ENCODE peak calls at places on chromosome 13, in five cellular contexts. One of them, this sample, is unnamed.

GRCh38 chr13:110636701-110637201 is 21.4 kb downstream of the NAXD start:
- ATAC-seq in activated naive CD8-positive, alpha-beta T cell treated with anti-CD3 and anti-CD28 coated beads, Interleukin-2, amount 10 ng/mL, durations not matched to agents 7 days and 5 days: no peak
- ATAC-seq in right lobe of liver: no peak
- ATAC-seq in left lung: no peak
- ATAC-seq in natural killer cell treated with Interleukin-12 subunit alpha and Interleukin-12 subunit beta and Interleukin-15 and Interleukin-18, amount 100 ng/mL, for 72 hours: no peak
- ATAC-seq in this sample: no peak

GRCh38 chr13:91719033-91719432 is 320.6 kb downstream of the GPC5 start:
- ATAC-seq in activated naive CD8-positive, alpha-beta T cell treated with anti-CD3 and anti-CD28 coated beads, Interleukin-2, amount 10 ng/mL, durations not matched to agents 7 days and 5 days: no peak
- ATAC-seq in right lobe of liver: peak; percentile 76
- ATAC-seq in left lung: no peak
- ATAC-seq in natural killer cell treated with Interleukin-12 subunit alpha and Interleukin-12 subunit beta and Interleukin-15 and Interleukin-18, amount 100 ng/mL, for 72 hours: no peak
- ATAC-seq in this sample: no peak

GRCh38 chr13:24618219-24618955 is 61.8 kb upstream of the ATP12A start:
- ATAC-seq in activated naive CD8-positive, alpha-beta T cell treated with anti-CD3 and anti-CD28 coated beads, Interleukin-2, amount 10 ng/mL, durations not matched to agents 7 days and 5 days: peak; percentile 90
- ATAC-seq in right lobe of liver: peak; percentile 53
- ATAC-seq in left lung: peak; percentile 27
- ATAC-seq in natural killer cell treated with Interleukin-12 subunit alpha and Interleukin-12 subunit beta and Interleukin-15 and Interleukin-18, amount 100 ng/mL, for 72 hours: peak; percentile 93
- ATAC-seq in this sample: peak; percentile 82

GRCh38 chr13:79767126-79767525 is 286.2 kb downstream of the NDFIP2 start:
- ATAC-seq in activated naive CD8-positive, alpha-beta T cell treated with anti-CD3 and anti-CD28 coated beads, Interleukin-2, amount 10 ng/mL, durations not matched to agents 7 days and 5 days: no peak
- ATAC-seq in right lobe of liver: no peak
- ATAC-seq in left lung: peak; percentile 64
- ATAC-seq in natural killer cell treated with Interleukin-12 subunit alpha and Interleukin-12 subunit beta and Interleukin-15 and Interleukin-18, amount 100 ng/mL, for 72 hours: no peak
- ATAC-seq in this sample: no peak

GRCh38 chr13:26557393-26558073 is at the start of gene WASF3:
- ATAC-seq in activated naive CD8-positive, alpha-beta T cell treated with anti-CD3 and anti-CD28 coated beads, Interleukin-2, amount 10 ng/mL, durations not matched to agents 7 days and 5 days: peak; percentile 96
- ATAC-seq in right lobe of liver: peak; percentile 98
- ATAC-seq in left lung: peak; percentile 96
- ATAC-seq in natural killer cell treated with Interleukin-12 subunit alpha and Interleukin-12 subunit beta and Interleukin-15 and Interleukin-18, amount 100 ng/mL, for 72 hours: peak; percentile 91
- ATAC-seq in this sample: peak; percentile 94

GRCh38 chr13:75792526-75793187 is 156.5 kb downstream of the LMO7 start:
- ATAC-seq in activated naive CD8-positive, alpha-beta T cell treated with anti-CD3 and anti-CD28 coated beads, Interleukin-2, amount 10 ng/mL, durations not matched to agents 7 days and 5 days: no peak
- ATAC-seq in right lobe of liver: peak; percentile 91
- ATAC-seq in left lung: peak; percentile 21
- ATAC-seq in natural killer cell treated with Interleukin-12 subunit alpha and Interleukin-12 subunit beta and Interleukin-15 and Interleukin-18, amount 100 ng/mL, for 72 hours: no peak
- ATAC-seq in this sample: no peak

GRCh38 chr13:88339271-88339741 is 668.1 kb downstream of the SLITRK5 start:
- ATAC-seq in activated naive CD8-positive, alpha-beta T cell treated with anti-CD3 and anti-CD28 coated beads, Interleukin-2, amount 10 ng/mL, durations not matched to agents 7 days and 5 days: no peak
- ATAC-seq in right lobe of liver: no peak
- ATAC-seq in left lung: no peak
- ATAC-seq in natural killer cell treated with Interleukin-12 subunit alpha and Interleukin-12 subunit beta and Interleukin-15 and Interleukin-18, amount 100 ng/mL, for 72 hours: no peak
- ATAC-seq in this sample: no peak

GRCh38 chr13:49584771-49585182 is 581 bp downstream of the RCBTB1 start:
- ATAC-seq in activated naive CD8-positive, alpha-beta T cell treated with anti-CD3 and anti-CD28 coated beads, Interleukin-2, amount 10 ng/mL, durations not matched to agents 7 days and 5 days: no peak
- ATAC-seq in right lobe of liver: peak; percentile 5
- ATAC-seq in left lung: peak; percentile 30
- ATAC-seq in natural killer cell treated with Interleukin-12 subunit alpha and Interleukin-12 subunit beta and Interleukin-15 and Interleukin-18, amount 100 ng/mL, for 72 hours: no peak
- ATAC-seq in this sample: peak; percentile 21

GRCh38 chr13:49517461-49517860 is 21.7 kb downstream of the PHF11 start:
- ATAC-seq in activated naive CD8-positive, alpha-beta T cell treated with anti-CD3 and anti-CD28 coated beads, Interleukin-2, amount 10 ng/mL, durations not matched to agents 7 days and 5 days: no peak
- ATAC-seq in right lobe of liver: peak; percentile 61
- ATAC-seq in left lung: no peak
- ATAC-seq in natural killer cell treated with Interleukin-12 subunit alpha and Interleukin-12 subunit beta and Interleukin-15 and Interleukin-18, amount 100 ng/mL, for 72 hours: no peak
- ATAC-seq in this sample: no peak

GRCh38 chr13:106490887-106491321 is 44.6 kb downstream of the EFNB2 start:
- ATAC-seq in activated naive CD8-positive, alpha-beta T cell treated with anti-CD3 and anti-CD28 coated beads, Interleukin-2, amount 10 ng/mL, durations not matched to agents 7 days and 5 days: no peak
- ATAC-seq in right lobe of liver: peak; percentile 44
- ATAC-seq in left lung: no peak
- ATAC-seq in natural killer cell treated with Interleukin-12 subunit alpha and Interleukin-12 subunit beta and Interleukin-15 and Interleukin-18, amount 100 ng/mL, for 72 hours: no peak
- ATAC-seq in this sample: no peak

GRCh38 chr13:95956589-95957148 is 96.5 kb downstream of the UGGT2 start:
- ATAC-seq in activated naive CD8-positive, alpha-beta T cell treated with anti-CD3 and anti-CD28 coated beads, Interleukin-2, amount 10 ng/mL, durations not matched to agents 7 days and 5 days: no peak
- ATAC-seq in right lobe of liver: no peak
- ATAC-seq in left lung: no peak
- ATAC-seq in natural killer cell treated with Interleukin-12 subunit alpha and Interleukin-12 subunit beta and Interleukin-15 and Interleukin-18, amount 100 ng/mL, for 72 hours: no peak
- ATAC-seq in this sample: no peak

GRCh38 chr13:80605743-80606142 is 264.8 kb upstream of the SPRY2 start:
- ATAC-seq in activated naive CD8-positive, alpha-beta T cell treated with anti-CD3 and anti-CD28 coated beads, Interleukin-2, amount 10 ng/mL, durations not matched to agents 7 days and 5 days: no peak
- ATAC-seq in right lobe of liver: no peak
- ATAC-seq in left lung: no peak
- ATAC-seq in natural killer cell treated with Interleukin-12 subunit alpha and Interleukin-12 subunit beta and Interleukin-15 and Interleukin-18, amount 100 ng/mL, for 72 hours: no peak
- ATAC-seq in this sample: no peak

GRCh38 chr13:80577951-80578670 is 237.2 kb upstream of the SPRY2 start:
- ATAC-seq in activated naive CD8-positive, alpha-beta T cell treated with anti-CD3 and anti-CD28 coated beads, Interleukin-2, amount 10 ng/mL, durations not matched to agents 7 days and 5 days: no peak
- ATAC-seq in right lobe of liver: no peak
- ATAC-seq in left lung: no peak
- ATAC-seq in natural killer cell treated with Interleukin-12 subunit alpha and Interleukin-12 subunit beta and Interleukin-15 and Interleukin-18, amount 100 ng/mL, for 72 hours: no peak
- ATAC-seq in this sample: no peak

GRCh38 chr13:106161186-106161585 is 374.3 kb downstream of the EFNB2 start:
- ATAC-seq in activated naive CD8-positive, alpha-beta T cell treated with anti-CD3 and anti-CD28 coated beads, Interleukin-2, amount 10 ng/mL, durations not matched to agents 7 days and 5 days: no peak
- ATAC-seq in right lobe of liver: no peak
- ATAC-seq in left lung: no peak
- ATAC-seq in natural killer cell treated with Interleukin-12 subunit alpha and Interleukin-12 subunit beta and Interleukin-15 and Interleukin-18, amount 100 ng/mL, for 72 hours: no peak
- ATAC-seq in this sample: no peak

GRCh38 chr13:47796816-47797215 is 204.3 kb downstream of the SUCLA2 start:
- ATAC-seq in activated naive CD8-positive, alpha-beta T cell treated with anti-CD3 and anti-CD28 coated beads, Interleukin-2, amount 10 ng/mL, durations not matched to agents 7 days and 5 days: no peak
- ATAC-seq in right lobe of liver: no peak
- ATAC-seq in left lung: no peak
- ATAC-seq in natural killer cell treated with Interleukin-12 subunit alpha and Interleukin-12 subunit beta and Interleukin-15 and Interleukin-18, amount 100 ng/mL, for 72 hours: no peak
- ATAC-seq in this sample: no peak

GRCh38 chr13:80906860-80907259 is 565.9 kb upstream of the SPRY2 start:
- ATAC-seq in activated naive CD8-positive, alpha-beta T cell treated with anti-CD3 and anti-CD28 coated beads, Interleukin-2, amount 10 ng/mL, durations not matched to agents 7 days and 5 days: no peak
- ATAC-seq in right lobe of liver: no peak
- ATAC-seq in left lung: no peak
- ATAC-seq in natural killer cell treated with Interleukin-12 subunit alpha and Interleukin-12 subunit beta and Interleukin-15 and Interleukin-18, amount 100 ng/mL, for 72 hours: no peak
- ATAC-seq in this sample: peak; percentile 50

GRCh38 chr13:69980799-69981198 is 126.8 kb upstream of the ATXN8OS start:
- ATAC-seq in activated naive CD8-positive, alpha-beta T cell treated with anti-CD3 and anti-CD28 coated beads, Interleukin-2, amount 10 ng/mL, durations not matched to agents 7 days and 5 days: no peak
- ATAC-seq in right lobe of liver: no peak
- ATAC-seq in left lung: no peak
- ATAC-seq in natural killer cell treated with Interleukin-12 subunit alpha and Interleukin-12 subunit beta and Interleukin-15 and Interleukin-18, amount 100 ng/mL, for 72 hours: no peak
- ATAC-seq in this sample: no peak

GRCh38 chr13:110418944-110419343 is 111.9 kb downstream of the COL4A2 start:
- ATAC-seq in activated naive CD8-positive, alpha-beta T cell treated with anti-CD3 and anti-CD28 coated beads, Interleukin-2, amount 10 ng/mL, durations not matched to agents 7 days and 5 days: no peak
- ATAC-seq in right lobe of liver: peak; percentile 43
- ATAC-seq in left lung: no peak
- ATAC-seq in natural killer cell treated with Interleukin-12 subunit alpha and Interleukin-12 subunit beta and Interleukin-15 and Interleukin-18, amount 100 ng/mL, for 72 hours: no peak
- ATAC-seq in this sample: no peak

GRCh38 chr13:111187879-111188643 is 73.0 kb downstream of the ARHGEF7 start:
- ATAC-seq in activated naive CD8-positive, alpha-beta T cell treated with anti-CD3 and anti-CD28 coated beads, Interleukin-2, amount 10 ng/mL, durations not matched to agents 7 days and 5 days: no peak
- ATAC-seq in right lobe of liver: peak; percentile 41
- ATAC-seq in left lung: peak; percentile 81
- ATAC-seq in natural killer cell treated with Interleukin-12 subunit alpha and Interleukin-12 subunit beta and Interleukin-15 and Interleukin-18, amount 100 ng/mL, for 72 hours: no peak
- ATAC-seq in this sample: no peak

GRCh38 chr13:33262069-33262487 is 23.5 kb downstream of the STARD13 start:
- ATAC-seq in activated naive CD8-positive, alpha-beta T cell treated with anti-CD3 and anti-CD28 coated beads, Interleukin-2, amount 10 ng/mL, durations not matched to agents 7 days and 5 days: no peak
- ATAC-seq in right lobe of liver: no peak
- ATAC-seq in left lung: no peak
- ATAC-seq in natural killer cell treated with Interleukin-12 subunit alpha and Interleukin-12 subunit beta and Interleukin-15 and Interleukin-18, amount 100 ng/mL, for 72 hours: no peak
- ATAC-seq in this sample: no peak

GRCh38 chr13:28623782-28624706 is 34.9 kb upstream of the POMP start:
- ATAC-seq in activated naive CD8-positive, alpha-beta T cell treated with anti-CD3 and anti-CD28 coated beads, Interleukin-2, amount 10 ng/mL, durations not matched to agents 7 days and 5 days: no peak
- ATAC-seq in right lobe of liver: peak; percentile 45
- ATAC-seq in left lung: no peak
- ATAC-seq in natural killer cell treated with Interleukin-12 subunit alpha and Interleukin-12 subunit beta and Interleukin-15 and Interleukin-18, amount 100 ng/mL, for 72 hours: peak; percentile 5
- ATAC-seq in this sample: no peak

GRCh38 chr13:113064000-113064533 is 41.5 kb upstream of the F7 start:
- ATAC-seq in activated naive CD8-positive, alpha-beta T cell treated with anti-CD3 and anti-CD28 coated beads, Interleukin-2, amount 10 ng/mL, durations not matched to agents 7 days and 5 days: no peak
- ATAC-seq in right lobe of liver: no peak
- ATAC-seq in left lung: no peak
- ATAC-seq in natural killer cell treated with Interleukin-12 subunit alpha and Interleukin-12 subunit beta and Interleukin-15 and Interleukin-18, amount 100 ng/mL, for 72 hours: no peak
- ATAC-seq in this sample: no peak